ENCODE peak calls at places on chromosome 3, in ten cellular contexts. One of them, this sample, is unnamed.

GRCh38 chr3:42664443-42664814 is 10.9 kb downstream of the ZBTB47 start:
- DNase-seq in fibroblast of mammary gland: no peak
- DNase-seq in stimulated activated CD4-positive, alpha-beta T cell treated with anti-CD3 and anti-CD28 coated beads, Interleukin-12 subunit alpha, Interleukin-12 subunit beta, amount 100 ng/mL, for 24 hours: no peak
- DNase-seq in suprapubic skin: no peak
- DNase-seq in activated CD4-positive, alpha-beta T cell treated with anti-CD3 and anti-CD28 coated beads for 24 hours: no peak
- DNase-seq in GM23248: no peak
- DNase-seq in MM.1S: no peak
- DNase-seq in frontal cortex: peak; percentile 27
- DNase-seq in H54: no peak
- DNase-seq in left colon: no peak
- DNase-seq in this sample: no peak

GRCh38 chr3:156317457-156317856 is 197.1 kb downstream of the KCNAB1 start:
- DNase-seq in fibroblast of mammary gland: peak; percentile 80
- DNase-seq in stimulated activated CD4-positive, alpha-beta T cell treated with anti-CD3 and anti-CD28 coated beads, Interleukin-12 subunit alpha, Interleukin-12 subunit beta, amount 100 ng/mL, for 24 hours: no peak
- DNase-seq in suprapubic skin: no peak
- DNase-seq in activated CD4-positive, alpha-beta T cell treated with anti-CD3 and anti-CD28 coated beads for 24 hours: no peak
- DNase-seq in GM23248: peak; percentile 68
- DNase-seq in MM.1S: no peak
- DNase-seq in frontal cortex: no peak
- DNase-seq in H54: peak; percentile 16
- DNase-seq in left colon: no peak
- DNase-seq in this sample: no peak

GRCh38 chr3:69558912-69559311 is 173.0 kb upstream of the FRMD4B start:
- DNase-seq in fibroblast of mammary gland: peak; percentile 78
- DNase-seq in stimulated activated CD4-positive, alpha-beta T cell treated with anti-CD3 and anti-CD28 coated beads, Interleukin-12 subunit alpha, Interleukin-12 subunit beta, amount 100 ng/mL, for 24 hours: no peak
- DNase-seq in suprapubic skin: no peak
- DNase-seq in activated CD4-positive, alpha-beta T cell treated with anti-CD3 and anti-CD28 coated beads for 24 hours: no peak
- DNase-seq in GM23248: peak; percentile 13
- DNase-seq in MM.1S: no peak
- DNase-seq in frontal cortex: no peak
- DNase-seq in H54: no peak
- DNase-seq in left colon: no peak
- DNase-seq in this sample: no peak

GRCh38 chr3:162390891-162391290 is 894.3 kb downstream of the OTOL1 start:
- DNase-seq in fibroblast of mammary gland: peak; percentile 88
- DNase-seq in stimulated activated CD4-positive, alpha-beta T cell treated with anti-CD3 and anti-CD28 coated beads, Interleukin-12 subunit alpha, Interleukin-12 subunit beta, amount 100 ng/mL, for 24 hours: no peak
- DNase-seq in suprapubic skin: no peak
- DNase-seq in activated CD4-positive, alpha-beta T cell treated with anti-CD3 and anti-CD28 coated beads for 24 hours: no peak
- DNase-seq in GM23248: peak; percentile 85
- DNase-seq in MM.1S: no peak
- DNase-seq in frontal cortex: no peak
- DNase-seq in H54: peak; percentile 21
- DNase-seq in left colon: no peak
- DNase-seq in this sample: no peak

GRCh38 chr3:159260049-159260662 is 458.3 kb downstream of the MFSD1 start:
- DNase-seq in fibroblast of mammary gland: peak; percentile 77
- DNase-seq in stimulated activated CD4-positive, alpha-beta T cell treated with anti-CD3 and anti-CD28 coated beads, Interleukin-12 subunit alpha, Interleukin-12 subunit beta, amount 100 ng/mL, for 24 hours: peak; percentile 6
- DNase-seq in suprapubic skin: no peak
- DNase-seq in activated CD4-positive, alpha-beta T cell treated with anti-CD3 and anti-CD28 coated beads for 24 hours: no peak
- DNase-seq in GM23248: peak; percentile 88
- DNase-seq in MM.1S: peak; percentile 76
- DNase-seq in frontal cortex: peak; percentile 2
- DNase-seq in H54: no peak
- DNase-seq in left colon: peak; percentile 40
- DNase-seq in this sample: no peak

GRCh38 chr3:181176610-181177009 is 187.1 kb upstream of the DNAJC19 start:
- DNase-seq in fibroblast of mammary gland: peak; percentile 56
- DNase-seq in stimulated activated CD4-positive, alpha-beta T cell treated with anti-CD3 and anti-CD28 coated beads, Interleukin-12 subunit alpha, Interleukin-12 subunit beta, amount 100 ng/mL, for 24 hours: peak; percentile 11
- DNase-seq in suprapubic skin: peak; percentile 79
- DNase-seq in activated CD4-positive, alpha-beta T cell treated with anti-CD3 and anti-CD28 coated beads for 24 hours: peak; percentile 14
- DNase-seq in GM23248: peak; percentile 75
- DNase-seq in MM.1S: peak; percentile 58
- DNase-seq in frontal cortex: peak; percentile 39
- DNase-seq in H54: no peak
- DNase-seq in left colon: peak; percentile 62
- DNase-seq in this sample: no peak

GRCh38 chr3:54621181-54621580 is 306.7 kb downstream of the LRTM1 start:
- DNase-seq in fibroblast of mammary gland: no peak
- DNase-seq in stimulated activated CD4-positive, alpha-beta T cell treated with anti-CD3 and anti-CD28 coated beads, Interleukin-12 subunit alpha, Interleukin-12 subunit beta, amount 100 ng/mL, for 24 hours: no peak
- DNase-seq in suprapubic skin: no peak
- DNase-seq in activated CD4-positive, alpha-beta T cell treated with anti-CD3 and anti-CD28 coated beads for 24 hours: no peak
- DNase-seq in GM23248: peak; percentile 42
- DNase-seq in MM.1S: no peak
- DNase-seq in frontal cortex: no peak
- DNase-seq in H54: no peak
- DNase-seq in left colon: no peak
- DNase-seq in this sample: no peak

GRCh38 chr3:10417849-10418248 is 87.5 kb downstream of the ATP2B2 start:
- DNase-seq in fibroblast of mammary gland: peak; percentile 17
- DNase-seq in stimulated activated CD4-positive, alpha-beta T cell treated with anti-CD3 and anti-CD28 coated beads, Interleukin-12 subunit alpha, Interleukin-12 subunit beta, amount 100 ng/mL, for 24 hours: no peak
- DNase-seq in suprapubic skin: no peak
- DNase-seq in activated CD4-positive, alpha-beta T cell treated with anti-CD3 and anti-CD28 coated beads for 24 hours: no peak
- DNase-seq in GM23248: peak; percentile 40
- DNase-seq in MM.1S: no peak
- DNase-seq in frontal cortex: no peak
- DNase-seq in H54: no peak
- DNase-seq in left colon: no peak
- DNase-seq in this sample: no peak

GRCh38 chr3:151228291-151229125 is 25.5 kb upstream of the GPR171 start:
- DNase-seq in fibroblast of mammary gland: peak; percentile 79
- DNase-seq in stimulated activated CD4-positive, alpha-beta T cell treated with anti-CD3 and anti-CD28 coated beads, Interleukin-12 subunit alpha, Interleukin-12 subunit beta, amount 100 ng/mL, for 24 hours: no peak
- DNase-seq in suprapubic skin: no peak
- DNase-seq in activated CD4-positive, alpha-beta T cell treated with anti-CD3 and anti-CD28 coated beads for 24 hours: no peak
- DNase-seq in GM23248: peak; percentile 82
- DNase-seq in MM.1S: peak; percentile 34
- DNase-seq in frontal cortex: no peak
- DNase-seq in H54: no peak
- DNase-seq in left colon: no peak
- DNase-seq in this sample: no peak

GRCh38 chr3:24160424-24160823 is 215.3 kb downstream of the NR1D2 start:
- DNase-seq in fibroblast of mammary gland: peak; percentile 22
- DNase-seq in stimulated activated CD4-positive, alpha-beta T cell treated with anti-CD3 and anti-CD28 coated beads, Interleukin-12 subunit alpha, Interleukin-12 subunit beta, amount 100 ng/mL, for 24 hours: no peak
- DNase-seq in suprapubic skin: no peak
- DNase-seq in activated CD4-positive, alpha-beta T cell treated with anti-CD3 and anti-CD28 coated beads for 24 hours: no peak
- DNase-seq in GM23248: peak; percentile 46
- DNase-seq in MM.1S: no peak
- DNase-seq in frontal cortex: no peak
- DNase-seq in H54: no peak
- DNase-seq in left colon: no peak
- DNase-seq in this sample: no peak

GRCh38 chr3:150252462-150252861 is 155.6 kb upstream of the TSC22D2 start:
- DNase-seq in fibroblast of mammary gland: peak; percentile 72
- DNase-seq in stimulated activated CD4-positive, alpha-beta T cell treated with anti-CD3 and anti-CD28 coated beads, Interleukin-12 subunit alpha, Interleukin-12 subunit beta, amount 100 ng/mL, for 24 hours: no peak
- DNase-seq in suprapubic skin: no peak
- DNase-seq in activated CD4-positive, alpha-beta T cell treated with anti-CD3 and anti-CD28 coated beads for 24 hours: no peak
- DNase-seq in GM23248: peak; percentile 37
- DNase-seq in MM.1S: no peak
- DNase-seq in frontal cortex: no peak
- DNase-seq in H54: no peak
- DNase-seq in left colon: no peak
- DNase-seq in this sample: no peak

GRCh38 chr3:123096701-123097100 is 29.9 kb downstream of the PDIA5 start:
- DNase-seq in fibroblast of mammary gland: peak; percentile 75
- DNase-seq in stimulated activated CD4-positive, alpha-beta T cell treated with anti-CD3 and anti-CD28 coated beads, Interleukin-12 subunit alpha, Interleukin-12 subunit beta, amount 100 ng/mL, for 24 hours: no peak
- DNase-seq in suprapubic skin: no peak
- DNase-seq in activated CD4-positive, alpha-beta T cell treated with anti-CD3 and anti-CD28 coated beads for 24 hours: no peak
- DNase-seq in GM23248: peak; percentile 36
- DNase-seq in MM.1S: no peak
- DNase-seq in frontal cortex: no peak
- DNase-seq in H54: no peak
- DNase-seq in left colon: peak; percentile 37
- DNase-seq in this sample: peak; percentile 87

GRCh38 chr3:25515131-25515530 is 87.1 kb downstream of the RARB start:
- DNase-seq in fibroblast of mammary gland: peak; percentile 20
- DNase-seq in stimulated activated CD4-positive, alpha-beta T cell treated with anti-CD3 and anti-CD28 coated beads, Interleukin-12 subunit alpha, Interleukin-12 subunit beta, amount 100 ng/mL, for 24 hours: no peak
- DNase-seq in suprapubic skin: no peak
- DNase-seq in activated CD4-positive, alpha-beta T cell treated with anti-CD3 and anti-CD28 coated beads for 24 hours: no peak
- DNase-seq in GM23248: no peak
- DNase-seq in MM.1S: no peak
- DNase-seq in frontal cortex: no peak
- DNase-seq in H54: no peak
- DNase-seq in left colon: no peak
- DNase-seq in this sample: no peak

GRCh38 chr3:156304406-156304805 is 184.0 kb downstream of the KCNAB1 start:
- DNase-seq in fibroblast of mammary gland: peak; percentile 65
- DNase-seq in stimulated activated CD4-positive, alpha-beta T cell treated with anti-CD3 and anti-CD28 coated beads, Interleukin-12 subunit alpha, Interleukin-12 subunit beta, amount 100 ng/mL, for 24 hours: no peak
- DNase-seq in suprapubic skin: no peak
- DNase-seq in activated CD4-positive, alpha-beta T cell treated with anti-CD3 and anti-CD28 coated beads for 24 hours: no peak
- DNase-seq in GM23248: peak; percentile 72
- DNase-seq in MM.1S: no peak
- DNase-seq in frontal cortex: no peak
- DNase-seq in H54: no peak
- DNase-seq in left colon: no peak
- DNase-seq in this sample: no peak

GRCh38 chr3:193782280-193782654 is 189.3 kb downstream of the OPA1 start:
- DNase-seq in fibroblast of mammary gland: no peak
- DNase-seq in stimulated activated CD4-positive, alpha-beta T cell treated with anti-CD3 and anti-CD28 coated beads, Interleukin-12 subunit alpha, Interleukin-12 subunit beta, amount 100 ng/mL, for 24 hours: no peak
- DNase-seq in suprapubic skin: no peak
- DNase-seq in activated CD4-positive, alpha-beta T cell treated with anti-CD3 and anti-CD28 coated beads for 24 hours: no peak
- DNase-seq in GM23248: no peak
- DNase-seq in MM.1S: no peak
- DNase-seq in frontal cortex: no peak
- DNase-seq in H54: no peak
- DNase-seq in left colon: peak; percentile 20
- DNase-seq in this sample: no peak

GRCh38 chr3:63523100-63523499 is 129.4 kb upstream of the SNTN start:
- DNase-seq in fibroblast of mammary gland: peak; percentile 11
- DNase-seq in stimulated activated CD4-positive, alpha-beta T cell treated with anti-CD3 and anti-CD28 coated beads, Interleukin-12 subunit alpha, Interleukin-12 subunit beta, amount 100 ng/mL, for 24 hours: no peak
- DNase-seq in suprapubic skin: no peak
- DNase-seq in activated CD4-positive, alpha-beta T cell treated with anti-CD3 and anti-CD28 coated beads for 24 hours: no peak
- DNase-seq in GM23248: no peak
- DNase-seq in MM.1S: no peak
- DNase-seq in frontal cortex: no peak
- DNase-seq in H54: peak; percentile 9
- DNase-seq in left colon: no peak
- DNase-seq in this sample: no peak

GRCh38 chr3:30751610-30752299 is 142.7 kb downstream of the GADL1 start:
- DNase-seq in fibroblast of mammary gland: peak; percentile 59
- DNase-seq in stimulated activated CD4-positive, alpha-beta T cell treated with anti-CD3 and anti-CD28 coated beads, Interleukin-12 subunit alpha, Interleukin-12 subunit beta, amount 100 ng/mL, for 24 hours: peak; percentile 43
- DNase-seq in suprapubic skin: no peak
- DNase-seq in activated CD4-positive, alpha-beta T cell treated with anti-CD3 and anti-CD28 coated beads for 24 hours: peak; percentile 47
- DNase-seq in GM23248: peak; percentile 34
- DNase-seq in MM.1S: peak; percentile 15
- DNase-seq in frontal cortex: no peak
- DNase-seq in H54: no peak
- DNase-seq in left colon: peak; percentile 22
- DNase-seq in this sample: no peak

This sample was measured in mesenteric fat pad.